ENCODE peak calls at places on chromosomes 3 and 15, in six cellular contexts. G is omental fat pad; Q is hypothalamus; A is HCT116; B is stimulated activated CD8-positive, alpha-beta memory T cell treated with anti-CD3 and anti-CD28 coated beads, Interleukin-15, amount 100 ng/mL, for 1 hour; J is amniotic stem cell. V is an unnamed sample.

GRCh38 chr15:25179673-25180511 is 225.1 kb downstream of the SNRPN start:
- DNase-seq in G (peak), Q (no peak), A (no peak), B (no peak), J (no peak), V (no peak)

GRCh38 chr15:85667491-85668424 is 127.0 kb downstream of the KLHL25 start:
- DNase-seq in G (no peak), Q (no peak), A (peak), B (no peak), J (peak), V (peak)

GRCh38 chr3:16031434-16031833 is 143.0 kb upstream of the GALNT15 start:
- DNase-seq in G (no peak), Q (no peak), A (no peak), B (no peak), J (no peak), V (no peak)

GRCh38 chr3:191901746-191902145 is 440.8 kb downstream of the PYDC2 start:
- DNase-seq in G (no peak), Q (no peak), A (no peak), B (no peak), J (no peak), V (no peak)

GRCh38 chr15:57198654-57199241 is 177.6 kb upstream of the CGNL1 start:
- DNase-seq in G (no peak), Q (no peak), A (no peak), B (no peak), J (no peak), V (no peak)

GRCh38 chr15:77851086-77851485 is 218.4 kb upstream of the LINGO1 start:
- DNase-seq in G (no peak), Q (no peak), A (no peak), B (no peak), J (no peak), V (no peak)

GRCh38 chr3:87227835-87228144 is 681 bp downstream of the CHMP2B start:
- DNase-seq in G (no peak), Q (no peak), A (no peak), B (no peak), J (no peak), V (no peak)

GRCh38 chr15:101225658-101226057 is 26.2 kb downstream of the CHSY1 start:
- DNase-seq in G (no peak), Q (no peak), A (no peak), B (no peak), J (no peak), V (no peak)

GRCh38 chr3:12471228-12471627 is 13.1 kb upstream of the TSEN2 start:
- DNase-seq in G (no peak), Q (no peak), A (peak), B (no peak), J (no peak), V (no peak)

GRCh38 chr3:119175869-119176756 is 2.7 kb downstream of the UPK1B start:
- DNase-seq in G (no peak), Q (no peak), A (no peak), B (no peak), J (no peak), V (no peak)

V was measured in non-pigmented ciliary epithelial cell.